ENCODE peak calls at places on chromosomes 11 and 22, in nine cellular contexts. One of them, this sample, is unnamed.
A peak's percentile ranks its signal among the peaks of the same experiment; 100 is the strongest.

GRCh38 chr11:104876838-104877500 is 21.3 kb downstream of the CASP12 start:
- DNase-seq in naive B cell: peak; percentile 40
- DNase-seq in Calu3: no peak
- DNase-seq in NCI-H1105: no peak
- DNase-seq in tibial nerve: no peak
- DNase-seq in C1 segment of cervical spinal cord: no peak
- DNase-seq in AG10803: no peak
- DNase-seq in HTR-8/SVneo: no peak
- DNase-seq in HCT116: no peak
- DNase-seq in this sample: no peak

GRCh38 chr11:107780775-107781174 is 68.9 kb upstream of the SLN start:
- DNase-seq in tibial nerve: no peak
- DNase-seq in C1 segment of cervical spinal cord: no peak
- DNase-seq in naive B cell: no peak
- DNase-seq in AG10803: no peak
- DNase-seq in HCT116: no peak
- DNase-seq in Calu3: no peak
- DNase-seq in HTR-8/SVneo: no peak
- DNase-seq in NCI-H1105: no peak
- DNase-seq in this sample: no peak

GRCh38 chr22:46769191-46769675 is 6.8 kb downstream of the TBC1D22A start:
- DNase-seq in C1 segment of cervical spinal cord: peak; percentile 99
- DNase-seq in NCI-H1105: peak; percentile 40
- DNase-seq in Calu3: no peak
- DNase-seq in HTR-8/SVneo: no peak
- DNase-seq in AG10803: no peak
- DNase-seq in tibial nerve: no peak
- DNase-seq in HCT116: no peak
- DNase-seq in naive B cell: peak; percentile 51
- DNase-seq in this sample: no peak

GRCh38 chr22:46131151-46131587 is 19.2 kb upstream of the PPARA start:
- DNase-seq in tibial nerve: no peak
- DNase-seq in naive B cell: no peak
- DNase-seq in HCT116: no peak
- DNase-seq in C1 segment of cervical spinal cord: no peak
- DNase-seq in AG10803: no peak
- DNase-seq in HTR-8/SVneo: no peak
- DNase-seq in NCI-H1105: no peak
- DNase-seq in Calu3: no peak
- DNase-seq in this sample: peak; percentile 29

GRCh38 chr22:19817561-19818263 is 37.0 kb downstream of the GNB1L start:
- DNase-seq in AG10803: no peak
- DNase-seq in naive B cell: no peak
- DNase-seq in HTR-8/SVneo: no peak
- DNase-seq in tibial nerve: no peak
- DNase-seq in HCT116: no peak
- DNase-seq in Calu3: no peak
- DNase-seq in C1 segment of cervical spinal cord: no peak
- DNase-seq in NCI-H1105: no peak
- DNase-seq in this sample: no peak

GRCh38 chr11:43845816-43846215 is 34.8 kb upstream of the ALKBH3 start:
- DNase-seq in naive B cell: no peak
- DNase-seq in HTR-8/SVneo: no peak
- DNase-seq in tibial nerve: no peak
- DNase-seq in Calu3: no peak
- DNase-seq in AG10803: peak; percentile 6
- DNase-seq in C1 segment of cervical spinal cord: no peak
- DNase-seq in NCI-H1105: no peak
- DNase-seq in HCT116: no peak
- DNase-seq in this sample: no peak

GRCh38 chr11:113401718-113402117 is 14.1 kb downstream of the ANKK1 start:
- DNase-seq in naive B cell: no peak
- DNase-seq in AG10803: peak; percentile 8
- DNase-seq in HCT116: peak; percentile 32
- DNase-seq in Calu3: peak; percentile 83
- DNase-seq in C1 segment of cervical spinal cord: peak; percentile 82
- DNase-seq in NCI-H1105: peak; percentile 96
- DNase-seq in HTR-8/SVneo: peak; percentile 83
- DNase-seq in tibial nerve: no peak
- DNase-seq in this sample: no peak

GRCh38 chr11:84899134-84899533 is 728.0 kb downstream of the DLG2 start:
- DNase-seq in AG10803: peak; percentile 16
- DNase-seq in NCI-H1105: no peak
- DNase-seq in HTR-8/SVneo: no peak
- DNase-seq in tibial nerve: no peak
- DNase-seq in Calu3: no peak
- DNase-seq in C1 segment of cervical spinal cord: no peak
- DNase-seq in HCT116: no peak
- DNase-seq in naive B cell: no peak
- DNase-seq in this sample: no peak

GRCh38 chr11:110374921-110375320 is 54.8 kb upstream of the FDX1 start:
- DNase-seq in HCT116: no peak
- DNase-seq in Calu3: no peak
- DNase-seq in NCI-H1105: no peak
- DNase-seq in naive B cell: no peak
- DNase-seq in HTR-8/SVneo: no peak
- DNase-seq in tibial nerve: no peak
- DNase-seq in AG10803: no peak
- DNase-seq in C1 segment of cervical spinal cord: no peak
- DNase-seq in this sample: no peak

GRCh38 chr11:859394-860131 is 16.9 kb downstream of the TSPAN4 start:
- DNase-seq in HTR-8/SVneo: no peak
- DNase-seq in Calu3: peak; percentile 91
- DNase-seq in tibial nerve: peak; percentile 61
- DNase-seq in NCI-H1105: peak; percentile 88
- DNase-seq in HCT116: no peak
- DNase-seq in C1 segment of cervical spinal cord: peak; percentile 88
- DNase-seq in naive B cell: no peak
- DNase-seq in AG10803: peak; percentile 67
- DNase-seq in this sample: peak; percentile 90

GRCh38 chr11:102868359-102868758 is 6.4 kb downstream of the MMP12 start:
- DNase-seq in HTR-8/SVneo: no peak
- DNase-seq in tibial nerve: no peak
- DNase-seq in Calu3: no peak
- DNase-seq in HCT116: no peak
- DNase-seq in NCI-H1105: no peak
- DNase-seq in naive B cell: no peak
- DNase-seq in C1 segment of cervical spinal cord: no peak
- DNase-seq in AG10803: peak; percentile 40
- DNase-seq in this sample: no peak

GRCh38 chr11:85685820-85686459 is at the start of gene CCDC89:
- DNase-seq in HCT116: no peak
- DNase-seq in Calu3: no peak
- DNase-seq in naive B cell: no peak
- DNase-seq in AG10803: peak; percentile 99
- DNase-seq in HTR-8/SVneo: peak; percentile 85
- DNase-seq in NCI-H1105: peak; percentile 83
- DNase-seq in C1 segment of cervical spinal cord: peak; percentile 99
- DNase-seq in tibial nerve: peak; percentile 70
- DNase-seq in this sample: no peak

GRCh38 chr22:44848296-44848741 is 95.9 kb downstream of the ARHGAP8 start:
- DNase-seq in C1 segment of cervical spinal cord: no peak
- DNase-seq in HCT116: no peak
- DNase-seq in NCI-H1105: no peak
- DNase-seq in tibial nerve: no peak
- DNase-seq in HTR-8/SVneo: no peak
- DNase-seq in naive B cell: no peak
- DNase-seq in Calu3: no peak
- DNase-seq in AG10803: no peak
- DNase-seq in this sample: no peak

GRCh38 chr22:38494498-38494897 is 11.6 kb downstream of the DDX17 start:
- DNase-seq in tibial nerve: no peak
- DNase-seq in AG10803: no peak
- DNase-seq in HCT116: no peak
- DNase-seq in Calu3: no peak
- DNase-seq in C1 segment of cervical spinal cord: no peak
- DNase-seq in HTR-8/SVneo: no peak
- DNase-seq in naive B cell: no peak
- DNase-seq in NCI-H1105: no peak
- DNase-seq in this sample: no peak

GRCh38 chr22:39148727-39149535 is 3.5 kb downstream of the CBX7 start:
- DNase-seq in NCI-H1105: no peak
- DNase-seq in naive B cell: peak; percentile 49
- DNase-seq in Calu3: no peak
- DNase-seq in C1 segment of cervical spinal cord: peak; percentile 23
- DNase-seq in tibial nerve: peak; percentile 69
- DNase-seq in HCT116: no peak
- DNase-seq in HTR-8/SVneo: no peak
- DNase-seq in AG10803: no peak
- DNase-seq in this sample: no peak

GRCh38 chr22:19691721-19692341 is 22.5 kb upstream of the SEPTIN5 start:
- DNase-seq in C1 segment of cervical spinal cord: no peak
- DNase-seq in NCI-H1105: no peak
- DNase-seq in AG10803: peak; percentile 59
- DNase-seq in tibial nerve: no peak
- DNase-seq in Calu3: peak; percentile 55
- DNase-seq in HTR-8/SVneo: no peak
- DNase-seq in HCT116: peak; percentile 40
- DNase-seq in naive B cell: no peak
- DNase-seq in this sample: no peak

GRCh38 chr11:75475767-75476650 is 43.0 kb upstream of the KLHL35 start:
- DNase-seq in HTR-8/SVneo: no peak
- DNase-seq in C1 segment of cervical spinal cord: peak; percentile 50
- DNase-seq in AG10803: peak; percentile 44
- DNase-seq in tibial nerve: peak; percentile 59
- DNase-seq in Calu3: no peak
- DNase-seq in naive B cell: no peak
- DNase-seq in HCT116: no peak
- DNase-seq in NCI-H1105: no peak
- DNase-seq in this sample: peak; percentile 90

GRCh38 chr11:76856111-76856510 is 4.6 kb upstream of the ACER3 start:
- DNase-seq in naive B cell: no peak
- DNase-seq in NCI-H1105: no peak
- DNase-seq in Calu3: no peak
- DNase-seq in AG10803: peak; percentile 12
- DNase-seq in tibial nerve: no peak
- DNase-seq in HTR-8/SVneo: no peak
- DNase-seq in HCT116: no peak
- DNase-seq in C1 segment of cervical spinal cord: no peak
- DNase-seq in this sample: no peak

GRCh38 chr11:65833297-65834030 is at the start of gene SNX32:
- DNase-seq in AG10803: peak; percentile 86
- DNase-seq in tibial nerve: peak; percentile 93
- DNase-seq in C1 segment of cervical spinal cord: peak; percentile 94
- DNase-seq in Calu3: peak; percentile 54
- DNase-seq in HCT116: no peak
- DNase-seq in HTR-8/SVneo: peak; percentile 96
- DNase-seq in NCI-H1105: peak; percentile 91
- DNase-seq in naive B cell: peak; percentile 94
- DNase-seq in this sample: peak; percentile 95

GRCh38 chr11:100576044-100577021 is 110.8 kb upstream of the ARHGAP42 start:
- DNase-seq in HTR-8/SVneo: peak; percentile 51
- DNase-seq in HCT116: peak; percentile 43
- DNase-seq in naive B cell: peak; percentile 49
- DNase-seq in AG10803: peak; percentile 63
- DNase-seq in tibial nerve: peak; percentile 37
- DNase-seq in C1 segment of cervical spinal cord: peak; percentile 9
- DNase-seq in NCI-H1105: peak; percentile 14
- DNase-seq in Calu3: peak; percentile 19
- DNase-seq in this sample: peak; percentile 55

GRCh38 chr11:120682866-120683265 is 171.3 kb downstream of the GRIK4 start:
- DNase-seq in HCT116: no peak
- DNase-seq in C1 segment of cervical spinal cord: no peak
- DNase-seq in AG10803: peak; percentile 67
- DNase-seq in Calu3: no peak
- DNase-seq in naive B cell: no peak
- DNase-seq in tibial nerve: no peak
- DNase-seq in HTR-8/SVneo: no peak
- DNase-seq in NCI-H1105: no peak
- DNase-seq in this sample: no peak

GRCh38 chr11:73273246-73273890 is 1.2 kb downstream of the P2RY6 start:
- DNase-seq in AG10803: no peak
- DNase-seq in C1 segment of cervical spinal cord: no peak
- DNase-seq in HTR-8/SVneo: no peak
- DNase-seq in Calu3: no peak
- DNase-seq in naive B cell: no peak
- DNase-seq in tibial nerve: no peak
- DNase-seq in NCI-H1105: no peak
- DNase-seq in HCT116: no peak
- DNase-seq in this sample: no peak

GRCh38 chr11:124943242-124943641 is 7.4 kb upstream of the HEPACAM start:
- DNase-seq in C1 segment of cervical spinal cord: peak; percentile 43
- DNase-seq in HTR-8/SVneo: no peak
- DNase-seq in Calu3: no peak
- DNase-seq in AG10803: no peak
- DNase-seq in NCI-H1105: no peak
- DNase-seq in naive B cell: no peak
- DNase-seq in HCT116: no peak
- DNase-seq in tibial nerve: no peak
- DNase-seq in this sample: no peak

GRCh38 chr22:27875951-27876350 is 43.1 kb downstream of the PITPNB start:
- DNase-seq in NCI-H1105: no peak
- DNase-seq in Calu3: no peak
- DNase-seq in HCT116: no peak
- DNase-seq in naive B cell: no peak
- DNase-seq in HTR-8/SVneo: no peak
- DNase-seq in AG10803: no peak
- DNase-seq in C1 segment of cervical spinal cord: no peak
- DNase-seq in tibial nerve: no peak
- DNase-seq in this sample: no peak

GRCh38 chr11:122344281-122344680 is 228.3 kb upstream of the BLID start:
- DNase-seq in NCI-H1105: no peak
- DNase-seq in C1 segment of cervical spinal cord: no peak
- DNase-seq in HTR-8/SVneo: peak; percentile 49
- DNase-seq in AG10803: peak; percentile 98
- DNase-seq in naive B cell: no peak
- DNase-seq in tibial nerve: no peak
- DNase-seq in HCT116: no peak
- DNase-seq in Calu3: no peak
- DNase-seq in this sample: no peak

GRCh38 chr11:32827276-32827675 is 2.5 kb upstream of the PRRG4 start:
- DNase-seq in Calu3: no peak
- DNase-seq in NCI-H1105: no peak
- DNase-seq in AG10803: no peak
- DNase-seq in tibial nerve: no peak
- DNase-seq in naive B cell: no peak
- DNase-seq in HCT116: no peak
- DNase-seq in HTR-8/SVneo: no peak
- DNase-seq in C1 segment of cervical spinal cord: no peak
- DNase-seq in this sample: no peak

GRCh38 chr11:3823303-3823702 is 14.9 kb downstream of the PGAP2 start:
- DNase-seq in naive B cell: no peak
- DNase-seq in tibial nerve: no peak
- DNase-seq in HCT116: no peak
- DNase-seq in Calu3: no peak
- DNase-seq in HTR-8/SVneo: no peak
- DNase-seq in C1 segment of cervical spinal cord: no peak
- DNase-seq in AG10803: peak; percentile 79
- DNase-seq in NCI-H1105: no peak
- DNase-seq in this sample: no peak

GRCh38 chr11:78397398-78397797 is 20.2 kb downstream of the GAB2 start:
- DNase-seq in HTR-8/SVneo: no peak
- DNase-seq in Calu3: no peak
- DNase-seq in tibial nerve: no peak
- DNase-seq in AG10803: no peak
- DNase-seq in C1 segment of cervical spinal cord: no peak
- DNase-seq in HCT116: no peak
- DNase-seq in NCI-H1105: no peak
- DNase-seq in naive B cell: peak; percentile 32
- DNase-seq in this sample: no peak

GRCh38 chr11:60370811-60371297 is 7.5 kb upstream of the MS4A7 start:
- DNase-seq in NCI-H1105: peak; percentile 88
- DNase-seq in C1 segment of cervical spinal cord: no peak
- DNase-seq in Calu3: no peak
- DNase-seq in HTR-8/SVneo: no peak
- DNase-seq in AG10803: no peak
- DNase-seq in HCT116: no peak
- DNase-seq in tibial nerve: no peak
- DNase-seq in naive B cell: no peak
- DNase-seq in this sample: no peak

GRCh38 chr22:39569066-39569465 is 1.5 kb upstream of the CACNA1I start:
- DNase-seq in HCT116: no peak
- DNase-seq in NCI-H1105: no peak
- DNase-seq in tibial nerve: no peak
- DNase-seq in Calu3: no peak
- DNase-seq in HTR-8/SVneo: no peak
- DNase-seq in AG10803: no peak
- DNase-seq in C1 segment of cervical spinal cord: no peak
- DNase-seq in naive B cell: no peak
- DNase-seq in this sample: no peak

GRCh38 chr11:35785287-35786167 is 123.0 kb downstream of the TRIM44 start:
- DNase-seq in naive B cell: no peak
- DNase-seq in AG10803: peak; percentile 29
- DNase-seq in C1 segment of cervical spinal cord: no peak
- DNase-seq in NCI-H1105: no peak
- DNase-seq in tibial nerve: no peak
- DNase-seq in HCT116: no peak
- DNase-seq in Calu3: no peak
- DNase-seq in HTR-8/SVneo: no peak
- DNase-seq in this sample: no peak